ENCODE peak calls at places on chromosomes 6 and 20, in six cellular contexts. F is stimulated activated CD4-positive, alpha-beta T cell treated with anti-CD3 and anti-CD28 coated beads, Interleukin-15, amount 100 ng/mL, for 24 hours; S is PC-3; R is MV-4-11; Y is MCF 10A; J is KBM-7. X is an unnamed sample.

GRCh38 chr6:129608886-129609540 is 101.0 kb downstream of the ARHGAP18 start:
- DNase-seq in S (no peak), F (no peak), J (no peak), Y (no peak), R (no peak), X (no peak)

GRCh38 chr20:32359633-32360332 is 1.7 kb downstream of the ASXL1 start:
- DNase-seq in F (no peak), S (no peak), J (no peak), Y (peak), R (no peak), X (no peak)

GRCh38 chr6:149336529-149336928 is 19.0 kb downstream of the TAB2 start:
- DNase-seq in Y (peak), F (no peak), J (peak), S (peak), R (no peak), X (no peak)

GRCh38 chr6:40695750-40696415 is 108.7 kb upstream of the LRFN2 start:
- DNase-seq in Y (no peak), F (no peak), R (peak), S (no peak), J (no peak), X (no peak)

GRCh38 chr6:159473844-159474243 is 219.2 kb downstream of the SOD2 start:
- DNase-seq in R (no peak), S (no peak), Y (no peak), J (no peak), F (no peak), X (no peak)

GRCh38 chr6:121917834-121918559 is 481.5 kb upstream of the HSF2 start:
- DNase-seq in F (no peak), Y (no peak), R (no peak), S (no peak), J (no peak), X (no peak)

GRCh38 chr20:1881240-1881835 is 13.9 kb upstream of the SIRPA start:
- DNase-seq in R (no peak), F (no peak), S (no peak), J (no peak), Y (peak), X (no peak)

GRCh38 chr6:25418463-25419052 is 139.4 kb downstream of the CARMIL1 start:
- DNase-seq in R (no peak), J (no peak), Y (no peak), S (peak), F (no peak), X (no peak)

GRCh38 chr6:137104926-137105325 is 60.2 kb upstream of the IL20RA start:
- DNase-seq in Y (no peak), J (no peak), S (no peak), R (no peak), F (no peak), X (no peak)

GRCh38 chr6:88785478-88785877 is 177.9 kb downstream of the RNGTT start:
- DNase-seq in Y (no peak), R (no peak), S (no peak), F (no peak), J (no peak), X (no peak)

GRCh38 chr20:38350879-38351775 is 4.8 kb downstream of the LBP start:
- DNase-seq in S (no peak), Y (no peak), J (no peak), R (no peak), F (no peak), X (no peak)

GRCh38 chr20:36333841-36334240 is 27.7 kb downstream of the DLGAP4 start:
- DNase-seq in S (peak), F (no peak), Y (no peak), J (no peak), R (no peak), X (no peak)

GRCh38 chr6:106133040-106133439 is 46.9 kb downstream of the PRDM1 start:
- DNase-seq in F (no peak), J (no peak), S (no peak), Y (no peak), R (no peak), X (no peak)

GRCh38 chr6:5762561-5762968 is 244.2 kb downstream of the NRN1 start:
- DNase-seq in S (no peak), Y (no peak), F (no peak), R (no peak), J (no peak), X (no peak)

GRCh38 chr6:12509060-12509459 is 207.5 kb upstream of the PHACTR1 start:
- DNase-seq in S (peak), R (no peak), J (no peak), F (no peak), Y (no peak), X (no peak)

GRCh38 chr20:36373089-36373488 is 67.0 kb downstream of the DLGAP4 start:
- DNase-seq in F (no peak), S (no peak), R (no peak), J (no peak), Y (no peak), X (no peak)

GRCh38 chr6:40542175-40542764 is 44.9 kb downstream of the LRFN2 start:
- DNase-seq in R (no peak), S (no peak), Y (no peak), F (no peak), J (no peak), X (no peak)

GRCh38 chr20:53220482-53221307 is 248.5 kb downstream of the TSHZ2 start:
- DNase-seq in R (no peak), F (no peak), Y (no peak), J (no peak), S (no peak), X (no peak)

GRCh38 chr6:96942676-96943075 is 18.1 kb downstream of the KLHL32 start:
- DNase-seq in R (no peak), J (no peak), F (no peak), Y (no peak), S (no peak), X (no peak)

GRCh38 chr6:150251566-150252186 is 108.8 kb downstream of the PPP1R14C start:
- DNase-seq in F (no peak), J (no peak), Y (no peak), R (no peak), S (no peak), X (no peak)

GRCh38 chr6:129938242-129939020 is 77.3 kb upstream of the TMEM244 start:
- DNase-seq in R (no peak), Y (no peak), F (no peak), S (peak), J (no peak), X (no peak)

GRCh38 chr6:40457261-40457660 is 129.9 kb downstream of the LRFN2 start:
- DNase-seq in J (no peak), F (no peak), S (no peak), Y (no peak), R (no peak), X (no peak)

X was measured in K562.